ENCODE peak calls at places on chromosome 7, in five cellular contexts. Y is activated T-helper 9 cell treated with anti-CD3 and anti-CD28 coated beads, Interleukin-2, amount 50 U/mL, for 16 hours; B is H4; P is GM12878; V is NCI-H345. R is an unnamed sample.

GRCh38 chr7:16504019-16504418 is 22.6 kb upstream of the LRRC72 start:
- DNase-seq in Y (no peak), B (peak; percentile 96), P (no peak), V (no peak), R (peak; percentile 15)

GRCh38 chr7:33809218-33809617 is 96.1 kb upstream of the BMPER start:
- DNase-seq in Y (no peak), B (no peak), P (no peak), V (no peak), R (peak; percentile 18)

GRCh38 chr7:103889451-103889850 is 100.0 kb downstream of the RELN start:
- DNase-seq in Y (no peak), B (no peak), P (no peak), V (no peak), R (no peak)

GRCh38 chr7:127792528-127793342 is 140.7 kb downstream of the SND1 start:
- DNase-seq in Y (no peak), B (peak; percentile 36), P (no peak), V (no peak), R (peak; percentile 22)

GRCh38 chr7:112515989-112516388 is 35.2 kb downstream of the LSMEM1 start:
- DNase-seq in Y (no peak), B (no peak), P (no peak), V (no peak), R (no peak)

GRCh38 chr7:19899517-19899916 is 126.1 kb upstream of the TMEM196 start:
- DNase-seq in Y (no peak), B (peak; percentile 52), P (no peak), V (no peak), R (peak; percentile 86)

GRCh38 chr7:45028920-45029344 is 28.9 kb downstream of the CCM2 start:
- DNase-seq in Y (no peak), B (no peak), P (no peak), V (no peak), R (no peak)

GRCh38 chr7:158289761-158290523 is 297.7 kb downstream of the PTPRN2 start:
- DNase-seq in Y (no peak), B (no peak), P (no peak), V (no peak), R (no peak)